ENCODE peak calls at places on chromosomes 16 and 17, in four cellular contexts. One of them, this sample, is unnamed. For H3K4me1, the result is how much of the 10 kb centered on the place peaks cover.

GRCh38 chr17:59800530-59800942 is 92.2 kb downstream of the TUBD1 start:
- DNase-seq in H1: no peak
- DNase-seq in GM12878: no peak
- DNase-seq in K562: no peak
- DNase-seq in this sample: no peak

GRCh38 chr17:16662936-16663335 is 9.3 kb upstream of the ZNF624 start:
- DNase-seq in GM12878: no peak
- DNase-seq in H1: no peak
- DNase-seq in K562: no peak
- DNase-seq in this sample: no peak

GRCh38 chr17:49997773-49998703 is 3.0 kb upstream of the DLX3 start:
- DNase-seq in K562: peak
- DNase-seq in H1: peak
- DNase-seq in GM12878: peak
- DNase-seq in this sample: peak

GRCh38 chr17:27573971-27574525 is 56.9 kb upstream of the LGALS9 start:
- DNase-seq in K562: peak
- DNase-seq in H1: no peak
- DNase-seq in GM12878: no peak
- DNase-seq in this sample: no peak

GRCh38 chr17:42313389-42313772 is 25.1 kb downstream of the STAT5A start:
- DNase-seq in K562: no peak
- DNase-seq in H1: no peak
- DNase-seq in GM12878: no peak
- DNase-seq in this sample: no peak

GRCh38 chr16:46573008-46573833 is 48.0 kb downstream of the SHCBP1 start:
- DNase-seq in K562: peak
- DNase-seq in H1: no peak
- DNase-seq in GM12878: no peak
- DNase-seq in this sample: peak

GRCh38 chr17:53736516-53737274 is 86.0 kb upstream of the KIF2B start:
- DNase-seq in GM12878: no peak
- DNase-seq in K562: no peak
- DNase-seq in H1: no peak
- DNase-seq in this sample: no peak

GRCh38 chr16:19338335-19338734 is 52.8 kb downstream of the CLEC19A start:
- DNase-seq in K562: peak
- DNase-seq in GM12878: no peak
- DNase-seq in H1: no peak
- DNase-seq in this sample: no peak

GRCh38 chr16:54402270-54402669 is 115.7 kb upstream of the IRX3 start:
- DNase-seq in GM12878: no peak
- DNase-seq in K562: no peak
- DNase-seq in H1: no peak
- DNase-seq in this sample: no peak

GRCh38 chr16:21023509-21024202 is 123.1 kb downstream of the LYRM1 start:
- DNase-seq in K562: no peak
- DNase-seq in H1: no peak
- DNase-seq in GM12878: no peak
- DNase-seq in this sample: no peak

GRCh38 chr17:5821057-5821456 is 236.7 kb upstream of the NLRP1 start:
- DNase-seq in GM12878: no peak
- DNase-seq in K562: no peak
- DNase-seq in H1: no peak
- DNase-seq in this sample: peak

GRCh38 chr16:30724641-30725464 is 23.4 kb upstream of the PHKG2 start:
- DNase-seq in K562: no peak
- DNase-seq in H1: no peak
- DNase-seq in GM12878: no peak
- DNase-seq in this sample: no peak

GRCh38 chr16:73382921-73383594 is 335.1 kb upstream of the ZFHX3 start:
- DNase-seq in GM12878: no peak
- DNase-seq in K562: no peak
- DNase-seq in H1: no peak
- DNase-seq in this sample: no peak

GRCh38 chr16:88430524-88431446 is 22.3 kb upstream of the ZFPM1 start:
- DNase-seq in GM12878: no peak
- DNase-seq in K562: peak
- DNase-seq in H1: no peak
- DNase-seq in this sample: no peak

GRCh38 chr16:74275031-74275636 is 21.5 kb upstream of the PSMD7 start:
- DNase-seq in K562: peak
- DNase-seq in H1: no peak
- DNase-seq in GM12878: no peak
- DNase-seq in this sample: no peak

GRCh38 chr17:47275245-47275984 is 21.8 kb downstream of the ITGB3 start:
- DNase-seq in GM12878: no peak
- DNase-seq in H1: no peak
- DNase-seq in K562: peak
- DNase-seq in this sample: no peak

GRCh38 chr16:48558269-48558915 is 51.6 kb downstream of the N4BP1 start:
- DNase-seq in H1: no peak
- DNase-seq in K562: no peak
- DNase-seq in GM12878: no peak
- DNase-seq in this sample: no peak

GRCh38 chr16:89691231-89691985 is 4.9 kb downstream of the CDK10 start:
- DNase-seq in H1: no peak
- DNase-seq in GM12878: no peak
- DNase-seq in K562: no peak
- DNase-seq in this sample: no peak

GRCh38 chr16:5036228-5037156 is 2.8 kb upstream of the NAGPA start:
- DNase-seq in K562: no peak
- DNase-seq in GM12878: no peak
- DNase-seq in H1: no peak
- DNase-seq in this sample: peak

GRCh38 chr17:78678220-78678554 is 101.0 kb upstream of the DNAH17 start:
- DNase-seq in GM12878: no peak
- DNase-seq in H1: no peak
- DNase-seq in K562: no peak
- DNase-seq in this sample: no peak

GRCh38 chr16:57611184-57611583 is 17.2 kb upstream of the ADGRG1 start:
- DNase-seq in H1: no peak
- DNase-seq in K562: no peak
- DNase-seq in GM12878: no peak
- DNase-seq in this sample: no peak

GRCh38 chr17:41620583-41621434 is 3.6 kb downstream of the KRT17 start:
- DNase-seq in H1: no peak
- DNase-seq in GM12878: no peak
- DNase-seq in K562: no peak
- DNase-seq in this sample: no peak

GRCh38 chr16:1152123-1152638 is 725 bp upstream of the CACNA1H start:
- DNase-seq in K562: no peak
- DNase-seq in H1: no peak
- DNase-seq in GM12878: no peak
- DNase-seq in this sample: no peak

GRCh38 chr16:1687427-1688316 is 9.6 kb downstream of the JPT2 start:
- DNase-seq in H1: no peak
- DNase-seq in GM12878: no peak
- DNase-seq in K562: no peak
- DNase-seq in this sample: peak

GRCh38 chr17:77210946-77211541 is 70.3 kb downstream of the SEC14L1 start:
- DNase-seq in K562: no peak
- DNase-seq in GM12878: no peak
- DNase-seq in H1: no peak
- DNase-seq in this sample: no peak

GRCh38 chr16:57892447-57893096 is 78.4 kb downstream of the CNGB1 start:
- DNase-seq in H1: no peak
- DNase-seq in GM12878: no peak
- DNase-seq in K562: no peak
- DNase-seq in this sample: peak

GRCh38 chr16:53501216-53501859 is 1.7 kb downstream of the AKTIP start:
- DNase-seq in GM12878: no peak
- DNase-seq in H1: no peak
- DNase-seq in K562: no peak
- DNase-seq in this sample: no peak

GRCh38 chr17:14211778-14212177 is 24.9 kb downstream of the CDRT15 start:
- DNase-seq in GM12878: no peak
- DNase-seq in K562: peak
- DNase-seq in H1: no peak
- DNase-seq in this sample: no peak

GRCh38 chr16:47887496-47887895 is 268.3 kb downstream of the ABCC12 start:
- DNase-seq in GM12878: no peak
- DNase-seq in H1: peak
- DNase-seq in K562: no peak
- DNase-seq in this sample: no peak

DNA sequence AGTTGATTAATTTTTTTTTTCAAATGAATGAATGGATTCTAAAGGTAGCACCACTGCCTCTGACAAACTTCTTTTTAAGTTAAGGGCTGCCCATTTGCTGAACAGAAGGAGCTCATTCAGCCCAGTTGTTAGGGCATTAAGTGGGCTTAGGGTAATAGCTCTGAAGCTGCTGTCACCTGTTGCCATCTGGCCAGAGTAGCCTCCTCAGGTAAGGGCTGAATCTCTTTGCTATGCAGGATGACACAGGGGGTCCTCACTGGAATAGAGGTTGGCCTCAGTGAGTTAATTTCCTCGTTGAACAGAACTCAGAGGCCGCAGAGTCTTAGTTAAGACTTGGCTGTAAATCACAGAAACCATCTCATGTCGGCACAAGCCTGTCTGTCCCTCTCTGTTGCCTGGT is 232.8 kb downstream of the CCDC182 start:
- DNase-seq in H1: no peak
- DNase-seq in K562: no peak
- DNase-seq in GM12878: no peak
- DNase-seq in this sample: no peak
- H3K4me1 ChIP-seq in H1: under half
- H3K4me1 ChIP-seq in K562: under half
- H3K4me1 ChIP-seq in GM12878: under half
- H3K4me1 ChIP-seq in this sample: under half

GRCh38 chr16:23174622-23175021 is 7.9 kb upstream of the SCNN1G start:
- DNase-seq in H1: no peak
- DNase-seq in GM12878: no peak
- DNase-seq in K562: no peak
- DNase-seq in this sample: no peak
- TF ChIP-seq TAF1 in H1: no peak
- TF ChIP-seq TAF1 in GM12878: no peak
- TF ChIP-seq TAF1 in K562: no peak
- TF ChIP-seq TAF1 in this sample: no peak

DNA sequence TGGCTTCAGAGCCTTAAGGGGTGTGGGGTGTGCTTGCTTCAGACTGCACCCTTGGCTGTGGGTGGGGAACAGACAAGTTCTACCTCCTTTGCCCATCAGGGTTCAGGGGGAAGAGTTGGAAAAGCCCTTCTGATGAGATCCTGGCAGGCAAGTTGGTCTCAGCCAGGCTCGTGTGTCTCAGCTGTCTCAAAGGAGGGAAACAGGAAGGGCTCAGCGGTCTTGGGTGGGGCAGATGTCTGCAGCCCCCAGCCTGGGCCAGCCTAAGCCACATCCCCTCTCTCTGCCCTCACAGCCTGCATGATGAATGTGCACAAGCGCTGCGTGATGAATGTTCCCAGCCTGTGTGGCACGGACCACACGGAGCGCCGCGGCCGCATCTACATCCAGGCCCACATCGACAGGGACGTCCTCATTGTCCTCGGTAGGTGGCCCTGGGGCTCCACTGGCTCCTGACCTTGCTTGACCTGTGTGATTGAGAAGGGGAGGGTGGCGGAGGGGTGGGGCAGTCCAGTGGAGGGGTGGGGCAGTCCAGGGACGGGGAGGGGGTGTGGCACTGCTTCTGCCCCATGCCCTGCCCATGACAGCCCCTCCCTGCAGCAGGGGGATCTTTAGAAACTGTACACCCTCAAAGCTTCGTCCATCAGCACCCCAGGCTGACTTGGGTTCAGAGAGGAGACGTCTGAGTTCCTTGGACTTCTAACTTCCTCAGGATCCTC is 199.5 kb downstream of the PRKCB start:
- DNase-seq in GM12878: no peak
- DNase-seq in K562: peak
- DNase-seq in H1: no peak
- DNase-seq in this sample: no peak
- TF ChIP-seq SP1 in GM12878: no peak
- TF ChIP-seq SP1 in K562: no peak
- TF ChIP-seq SP1 in H1: no peak
- TF ChIP-seq SP1 in this sample: no peak

GRCh38 chr16:25110392-25110947 is 1.1 kb upstream of the LCMT1 start:
- DNase-seq in GM12878: no peak
- DNase-seq in K562: no peak
- DNase-seq in H1: no peak
- DNase-seq in this sample: no peak
- H3K4me1 ChIP-seq in GM12878: under half
- H3K4me1 ChIP-seq in K562: under half
- H3K4me1 ChIP-seq in H1: under half
- H3K4me1 ChIP-seq in this sample: half or more

GRCh38 chr16:14565688-14566025 is 64.4 kb downstream of the PARN start:
- DNase-seq in K562: no peak
- DNase-seq in H1: no peak
- DNase-seq in GM12878: no peak
- DNase-seq in this sample: no peak

GRCh38 chr16:14560523-14560922 is 69.5 kb downstream of the PARN start:
- DNase-seq in H1: no peak
- DNase-seq in K562: no peak
- DNase-seq in GM12878: no peak
- DNase-seq in this sample: no peak

GRCh38 chr16:14564323-14564722 is 65.7 kb downstream of the PARN start:
- DNase-seq in H1: no peak
- DNase-seq in K562: no peak
- DNase-seq in GM12878: no peak
- DNase-seq in this sample: peak

GRCh38 chr16:14564881-14565687 is 65.0 kb downstream of the PARN start:
- DNase-seq in GM12878: no peak
- DNase-seq in H1: no peak
- DNase-seq in K562: no peak
- DNase-seq in this sample: peak

DNA sequence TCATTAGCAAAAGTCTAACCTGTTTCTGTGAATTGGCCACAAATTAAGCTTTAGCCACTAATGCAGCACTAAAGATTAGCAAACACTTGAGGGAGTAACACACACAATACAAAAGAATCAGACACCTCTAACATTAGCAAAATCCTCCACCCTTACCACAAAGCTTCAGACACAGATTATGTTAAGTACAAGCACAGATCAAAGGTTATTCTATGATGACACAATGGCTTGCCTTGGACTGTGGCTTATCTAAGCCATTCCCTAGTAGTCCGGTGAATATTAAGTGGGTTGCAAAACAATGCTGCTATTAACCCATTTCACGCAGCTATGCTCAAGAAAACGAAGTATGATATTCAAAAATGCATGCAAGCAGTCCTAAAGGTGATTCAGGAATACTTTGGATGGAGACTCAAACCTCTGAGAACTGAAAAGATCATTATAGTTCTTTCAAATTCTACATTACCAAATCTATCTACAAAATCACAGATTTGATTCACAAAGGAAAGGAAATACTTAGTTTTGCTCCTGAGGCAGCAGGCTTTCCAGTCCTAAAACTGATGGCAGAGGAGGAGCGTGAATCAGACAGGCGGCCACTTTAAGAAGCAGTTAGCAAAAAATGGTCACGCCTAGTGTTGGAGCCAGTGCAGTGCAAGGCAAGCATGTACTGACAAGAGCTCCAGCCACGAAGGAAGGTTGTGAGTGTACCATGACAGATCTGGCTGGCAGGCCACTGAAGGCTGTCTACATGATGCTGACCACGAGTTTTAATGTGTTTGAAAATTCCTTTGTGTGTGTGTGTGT is 67.2 kb downstream of the PARN start:
- DNase-seq in K562: no peak
- DNase-seq in H1: no peak
- DNase-seq in GM12878: no peak
- DNase-seq in this sample: peak
- TF ChIP-seq TAF1 in K562: no peak
- TF ChIP-seq TAF1 in H1: no peak
- TF ChIP-seq TAF1 in GM12878: no peak
- TF ChIP-seq TAF1 in this sample: peak

GRCh38 chr17:46175891-46176290 is 17.3 kb downstream of the KANSL1 start:
- DNase-seq in GM12878: no peak
- DNase-seq in K562: no peak
- DNase-seq in H1: no peak
- DNase-seq in this sample: no peak
- TF ChIP-seq SP1 in GM12878: no peak
- TF ChIP-seq SP1 in K562: no peak
- TF ChIP-seq SP1 in H1: no peak
- TF ChIP-seq SP1 in this sample: no peak